ENCODE peak calls at places on chromosome 6, in five cellular contexts. X, R, B, Z and E are unnamed samples.

GRCh38 chr6:47414517-47415167 is 62.9 kb upstream of the CD2AP start:
- DNase-seq in X (no peak), R (peak; percentile 48), B (no peak), Z (no peak), E (no peak)

GRCh38 chr6:33620584-33621395 is at the start of gene ITPR3:
- DNase-seq in X (peak; percentile 87), R (peak; percentile 52), B (peak; percentile 69), Z (peak; percentile 83), E (peak; percentile 88)

GRCh38 chr6:14642842-14643241 is 525.3 kb downstream of the CD83 start:
- DNase-seq in X (no peak), R (no peak), B (no peak), Z (no peak), E (no peak)

GRCh38 chr6:6515691-6516607 is 72.6 kb upstream of the LY86 start:
- DNase-seq in X (no peak), R (no peak), B (no peak), Z (no peak), E (no peak)

GRCh38 chr6:112903361-112903760 is 556.2 kb downstream of the RFPL4B start:
- DNase-seq in X (no peak), R (no peak), B (no peak), Z (no peak), E (no peak)

GRCh38 chr6:21733311-21733710 is 139.8 kb downstream of the SOX4 start:
- DNase-seq in X (no peak), R (no peak), B (no peak), Z (no peak), E (no peak)

GRCh38 chr6:166629628-166630027 is 2.6 kb upstream of the RPS6KA2 start:
- DNase-seq in X (no peak), R (no peak), B (no peak), Z (no peak), E (no peak)

GRCh38 chr6:31005249-31006020 is 4.8 kb upstream of the MUC22 start:
- DNase-seq in X (peak; percentile 75), R (no peak), B (no peak), Z (no peak), E (no peak)

GRCh38 chr6:43670623-43670986 is 17.0 kb downstream of the MRPS18A start:
- DNase-seq in X (no peak), R (no peak), B (no peak), Z (no peak), E (no peak)

GRCh38 chr6:146543211-146543939 is at the start of gene RAB32:
- DNase-seq in X (peak; percentile 98), R (peak; percentile 97), B (no peak), Z (peak; percentile 95), E (peak; percentile 95)

GRCh38 chr6:143396497-143397228 is 53.8 kb downstream of the ADAT2 start:
- DNase-seq in X (no peak), R (no peak), B (no peak), Z (no peak), E (no peak)

GRCh38 chr6:116524236-116524635 is 12.8 kb downstream of the CALHM5 start:
- DNase-seq in X (no peak), R (no peak), B (no peak), Z (no peak), E (no peak)

GRCh38 chr6:137351890-137352289 is 132.7 kb upstream of the IFNGR1 start:
- DNase-seq in X (no peak), R (no peak), B (no peak), Z (no peak), E (no peak)

GRCh38 chr6:43060034-43060754 is 763 bp downstream of the KLC4 start:
- DNase-seq in X (peak; percentile 77), R (peak; percentile 96), B (no peak), Z (no peak), E (peak; percentile 88)

GRCh38 chr6:39391182-39391581 is 68.7 kb upstream of the KCNK16 start:
- DNase-seq in X (no peak), R (no peak), B (no peak), Z (no peak), E (no peak)

GRCh38 chr6:148700047-148700712 is 46.6 kb upstream of the UST start:
- DNase-seq in X (no peak), R (no peak), B (no peak), Z (no peak), E (no peak)

GRCh38 chr6:96787846-96788580 is 49.3 kb downstream of the GPR63 start:
- DNase-seq in X (no peak), R (no peak), B (no peak), Z (no peak), E (no peak)

GRCh38 chr6:132830236-132830799 is 15.9 kb downstream of the RPS12 start:
- DNase-seq in X (no peak), R (no peak), B (no peak), Z (no peak), E (no peak)

GRCh38 chr6:144259988-144260387 is 25.1 kb upstream of the UTRN start:
- DNase-seq in X (no peak), R (no peak), B (no peak), Z (no peak), E (no peak)

GRCh38 chr6:39260953-39261352 is 31.7 kb upstream of the KCNK5 start:
- DNase-seq in X (no peak), R (peak; percentile 56), B (no peak), Z (no peak), E (no peak)

GRCh38 chr6:20487669-20488375 is 46.4 kb upstream of the CDKAL1 start:
- DNase-seq in X (no peak), R (no peak), B (no peak), Z (no peak), E (no peak)

GRCh38 chr6:33673847-33674246 is 37.7 kb downstream of the UQCC2 start:
- DNase-seq in X (no peak), R (no peak), B (no peak), Z (no peak), E (no peak)

GRCh38 chr6:158161566-158162254 is 6.4 kb downstream of the SERAC1 start:
- DNase-seq in X (no peak), R (no peak), B (no peak), Z (peak; percentile 77), E (no peak)

GRCh38 chr6:28710466-28711191 is 184.9 kb downstream of the GPX5 start:
- DNase-seq in X (no peak), R (no peak), B (no peak), Z (peak; percentile 89), E (no peak)

GRCh38 chr6:132364249-132364648 is 37.0 kb downstream of the MOXD1 start:
- DNase-seq in X (no peak), R (no peak), B (no peak), Z (no peak), E (no peak)

GRCh38 chr6:64034331-64034730 is 398.7 kb downstream of the PHF3 start:
- DNase-seq in X (no peak), R (no peak), B (no peak), Z (no peak), E (no peak)

GRCh38 chr6:66179363-66179762 is 472.3 kb upstream of the EYS start:
- DNase-seq in X (no peak), R (no peak), B (no peak), Z (no peak), E (no peak)

GRCh38 chr6:132671295-132671694 is 12.3 kb upstream of the TAAR1 start:
- DNase-seq in X (no peak), R (no peak), B (no peak), Z (no peak), E (no peak)

GRCh38 chr6:138590796-138591709 is 91.8 kb upstream of the NHSL1 start:
- DNase-seq in X (no peak), R (peak; percentile 74), B (peak; percentile 12), Z (peak; percentile 91), E (no peak)

GRCh38 chr6:138559153-138559552 is 59.9 kb upstream of the NHSL1 start:
- DNase-seq in X (no peak), R (no peak), B (no peak), Z (no peak), E (no peak)

GRCh38 chr6:122800906-122801305 is 11.8 kb downstream of the SMPDL3A start:
- DNase-seq in X (no peak), R (no peak), B (no peak), Z (no peak), E (no peak)

GRCh38 chr6:3731700-3732099 is 19.8 kb downstream of the PXDC1 start:
- DNase-seq in X (no peak), R (peak; percentile 71), B (no peak), Z (no peak), E (no peak)

GRCh38 chr6:146700078-146700686 is 101.4 kb downstream of the ADGB start:
- DNase-seq in X (no peak), R (peak; percentile 82), B (no peak), Z (peak; percentile 62), E (no peak)

GRCh38 chr6:167574431-167575097 is 249.7 kb downstream of the TTLL2 start:
- DNase-seq in X (no peak), R (no peak), B (no peak), Z (peak; percentile 41), E (no peak)

GRCh38 chr6:133314951-133315350 is 73.8 kb downstream of the EYA4 start:
- DNase-seq in X (no peak), R (no peak), B (no peak), Z (no peak), E (no peak)

GRCh38 chr6:143539723-143540122 is 28.2 kb upstream of the FUCA2 start:
- DNase-seq in X (no peak), R (no peak), B (no peak), Z (peak; percentile 74), E (no peak)

GRCh38 chr6:71665931-71666330 is 220.4 kb upstream of the RIMS1 start:
- DNase-seq in X (no peak), R (no peak), B (no peak), Z (no peak), E (no peak)
- H3K4me1 ChIP-seq in X (no peaks in the 10 kb centered on the region), R (no peaks in the 10 kb centered on the region), B (no peaks in the 10 kb centered on the region), Z (peaks cover 4% of the 10 kb centered on the region), E (no peaks in the 10 kb centered on the region)

GRCh38 chr6:41939091-41939847 is 2.3 kb downstream of the CCND3 start:
- DNase-seq in X (peak; percentile 83), R (peak; percentile 63), B (peak; percentile 5), Z (peak; percentile 92), E (peak; percentile 73)

GRCh38 chr6:41938590-41938989 is 3.0 kb downstream of the CCND3 start:
- DNase-seq in X (no peak), R (no peak), B (no peak), Z (peak; percentile 50), E (no peak)

GRCh38 chr6:41937472-41937871 is 4.1 kb downstream of the CCND3 start:
- DNase-seq in X (no peak), R (no peak), B (no peak), Z (no peak), E (no peak)

GRCh38 chr6:41936073-41936837 is 5.4 kb downstream of the CCND3 start:
- DNase-seq in X (peak; percentile 80), R (peak; percentile 85), B (peak; percentile 67), Z (peak; percentile 89), E (peak; percentile 52)

GRCh38 chr6:41937881-41938574 is 3.6 kb downstream of the CCND3 start:
- DNase-seq in X (no peak), R (no peak), B (peak; percentile 34), Z (no peak), E (no peak)
- H3K4me1 ChIP-seq in X (peaks cover 72% of the 10 kb centered on the region), R (no peaks in the 10 kb centered on the region), B (peaks cover 71% of the 10 kb centered on the region), Z (peaks cover 3% of the 10 kb centered on the region), E (peaks cover 23% of the 10 kb centered on the region)

GRCh38 chr6:19193624-19194023 is 643.5 kb upstream of the ID4 start:
- DNase-seq in X (no peak), R (no peak), B (no peak), Z (no peak), E (no peak)
- H3K4me1 ChIP-seq in X (no peaks in the 10 kb centered on the region), R (no peaks in the 10 kb centered on the region), B (no peaks in the 10 kb centered on the region), Z (no peaks in the 10 kb centered on the region), E (no peaks in the 10 kb centered on the region)

DNA sequence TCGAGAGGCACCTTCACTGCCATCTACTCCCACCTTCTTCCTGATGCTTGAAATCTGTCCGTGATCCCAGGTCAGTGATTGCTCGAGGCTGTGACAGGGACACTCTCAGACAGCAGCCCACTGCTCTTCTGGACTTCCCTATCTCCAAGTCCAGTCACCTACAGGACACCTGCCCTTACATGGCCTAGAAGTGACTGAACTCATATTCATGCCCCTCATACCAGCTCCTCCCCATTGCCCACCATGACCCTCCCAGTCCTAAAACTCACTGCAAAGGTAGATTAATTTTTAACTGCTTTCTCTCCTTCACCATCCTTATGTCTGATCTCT is 7.5 kb upstream of the ARMC12 start:
- DNase-seq in X (no peak), R (no peak), B (no peak), Z (no peak), E (no peak)
- H3K4me1 ChIP-seq in X (peaks cover 82% of the 10 kb centered on the region), R (peaks cover 75% of the 10 kb centered on the region), B (peaks cover 84% of the 10 kb centered on the region), Z (peaks cover 16% of the 10 kb centered on the region), E (peaks cover 83% of the 10 kb centered on the region)